ENCODE peak calls at places on chromosome 7, in six cellular contexts. W is GOT3; Q is GM12864; S is left lobe of liver; B is mammary epithelial cell; K is stimulated activated CD4-positive, alpha-beta T cell treated with anti-CD3 and anti-CD28 coated beads, Interleukin-15, amount 100 ng/mL, for 24 hours. A is an unnamed sample.

GRCh38 chr7:16428672-16429071 is 7.3 kb upstream of the CRPPA start:
- DNase-seq in Q (no peak), S (no peak), B (no peak), W (no peak), K (no peak), A (no peak)

GRCh38 chr7:65216469-65216868 is 157.2 kb upstream of the ZNF92 start:
- DNase-seq in W (no peak), Q (peak; percentile 13), K (peak; percentile 66), B (peak; percentile 52), S (peak; percentile 68), A (peak; percentile 75)

GRCh38 chr7:1943933-1944618 is 274.0 kb downstream of the ELFN1 start:
- DNase-seq in S (no peak), K (no peak), W (no peak), Q (no peak), B (no peak), A (no peak)

GRCh38 chr7:155477469-155477868 is 19.5 kb downstream of the EN2 start:
- DNase-seq in B (no peak), W (no peak), S (no peak), Q (peak; percentile 16), K (no peak), A (no peak)

GRCh38 chr7:69550991-69551390 is 47.3 kb upstream of the AUTS2 start:
- DNase-seq in S (no peak), W (no peak), B (no peak), Q (no peak), K (no peak), A (no peak)

GRCh38 chr7:80724249-80724871 is 85.9 kb downstream of the CD36 start:
- DNase-seq in K (no peak), S (no peak), B (no peak), Q (no peak), W (no peak), A (no peak)

GRCh38 chr7:117023325-117023854 is 70.1 kb downstream of the ST7 start:
- DNase-seq in K (no peak), W (no peak), S (no peak), Q (no peak), B (no peak), A (no peak)

GRCh38 chr7:340200-340937 is 50.4 kb downstream of the FOXL3 start:
- DNase-seq in S (no peak), K (no peak), Q (no peak), W (no peak), B (no peak), A (no peak)

GRCh38 chr7:141202540-141202939 is 128.7 kb downstream of the TMEM178B start:
- DNase-seq in K (no peak), Q (no peak), S (no peak), B (no peak), W (no peak), A (no peak)

GRCh38 chr7:14739496-14740185 is 162.9 kb downstream of the DGKB start:
- DNase-seq in S (no peak), W (no peak), Q (no peak), B (no peak), K (no peak), A (no peak)

GRCh38 chr7:144854839-144855424 is 19.1 kb upstream of the TPK1 start:
- DNase-seq in B (peak; percentile 4), K (no peak), W (no peak), Q (no peak), S (no peak), A (peak; percentile 60)

GRCh38 chr7:158685727-158686126 is 18.9 kb downstream of the NCAPG2 start:
- DNase-seq in S (no peak), K (no peak), B (no peak), W (no peak), Q (no peak), A (peak; percentile 46)

GRCh38 chr7:108461855-108462254 is 5.6 kb upstream of the NRCAM start:
- DNase-seq in W (no peak), B (no peak), S (no peak), Q (no peak), K (no peak), A (no peak)

GRCh38 chr7:154202002-154202401 is 149.8 kb downstream of the DPP6 start:
- DNase-seq in B (no peak), K (no peak), W (no peak), Q (no peak), S (no peak), A (no peak)

GRCh38 chr7:116772423-116772852 is 89.9 kb upstream of the CAPZA2 start:
- DNase-seq in B (peak; percentile 78), W (no peak), K (no peak), Q (no peak), S (no peak), A (peak; percentile 41)

GRCh38 chr7:24378871-24379608 is 95.0 kb downstream of the NPY start:
- DNase-seq in K (no peak), W (no peak), S (no peak), B (peak; percentile 89), Q (no peak), A (peak; percentile 87)

GRCh38 chr7:36277247-36277542 is 112.5 kb upstream of the ANLN start:
- DNase-seq in K (no peak), B (no peak), W (no peak), Q (no peak), S (peak; percentile 43), A (peak; percentile 70)

GRCh38 chr7:98210513-98211220 is 572 bp upstream of the BHLHA15 start:
- DNase-seq in B (no peak), K (no peak), Q (no peak), S (no peak), W (no peak), A (no peak)

GRCh38 chr7:41084381-41084780 is 618.5 kb downstream of the INHBA start:
- DNase-seq in S (no peak), Q (no peak), K (no peak), W (no peak), B (no peak), A (no peak)

GRCh38 chr7:115211171-115211570 is 289.3 kb downstream of the MDFIC start:
- DNase-seq in W (no peak), B (no peak), K (no peak), Q (no peak), S (no peak), A (no peak)

GRCh38 chr7:2181077-2181854 is 51.5 kb downstream of the MAD1L1 start:
- DNase-seq in Q (no peak), S (no peak), K (no peak), B (no peak), W (no peak), A (no peak)

GRCh38 chr7:95190515-95190914 is 133.8 kb downstream of the PON1 start:
- DNase-seq in K (no peak), B (peak; percentile 3), Q (no peak), W (no peak), S (no peak), A (no peak)

GRCh38 chr7:38777609-38778008 is 131.4 kb downstream of the VPS41 start:
- DNase-seq in Q (no peak), W (no peak), S (no peak), B (no peak), K (no peak), A (no peak)

GRCh38 chr7:39465055-39465929 is 100.9 kb upstream of the YAE1 start:
- DNase-seq in Q (peak; percentile 21), B (peak; percentile 39), K (peak; percentile 56), S (peak; percentile 51), W (no peak), A (peak; percentile 66)

GRCh38 chr7:84251183-84251845 is 56.7 kb upstream of the SEMA3A start:
- DNase-seq in S (no peak), W (no peak), K (no peak), B (peak; percentile 88), Q (no peak), A (peak; percentile 23)

GRCh38 chr7:81173766-81174281 is 255.0 kb upstream of the SEMA3C start:
- DNase-seq in W (no peak), Q (no peak), B (peak; percentile 83), K (no peak), S (no peak), A (peak; percentile 90)

GRCh38 chr7:26451997-26452396 is 160.3 kb downstream of the SNX10 start:
- DNase-seq in Q (no peak), S (no peak), B (no peak), W (no peak), K (no peak), A (no peak)

GRCh38 chr7:84841809-84842208 is 345.0 kb downstream of the SEMA3D start:
- DNase-seq in B (no peak), K (no peak), W (no peak), S (no peak), Q (no peak), A (peak; percentile 0)

GRCh38 chr7:157139142-157140117 is 704 bp downstream of the UBE3C start:
- DNase-seq in B (no peak), Q (no peak), S (peak; percentile 69), K (peak; percentile 59), W (no peak), A (peak; percentile 24)

A was measured in MCF 10A.